ENCODE peak calls at places on chromosome 15, in eight cellular contexts. Q, U, R, F, V, C, I and H are unnamed samples.

GRCh38 chr15:74319596-74320357 is 47.7 kb downstream of the CYP11A1 start:
- DNase-seq in F (no peak), V (peak), R (no peak), U (no peak), Q (no peak), I (no peak), C (no peak), H (peak)

GRCh38 chr15:31412824-31413223 is 86.2 kb downstream of the KLF13 start:
- DNase-seq in C (no peak), I (no peak), V (no peak), F (no peak), R (no peak), U (no peak), Q (no peak), H (no peak)

GRCh38 chr15:31387483-31388118 is 61.0 kb downstream of the KLF13 start:
- DNase-seq in V (peak), I (no peak), R (no peak), Q (peak), F (no peak), U (peak), C (peak), H (peak)

GRCh38 chr15:50485389-50485788 is 61.1 kb downstream of the USP50 start:
- DNase-seq in R (no peak), F (no peak), U (no peak), C (no peak), I (no peak), Q (no peak), V (no peak), H (no peak)

GRCh38 chr15:74788716-74789151 is 6.9 kb downstream of the CSK start:
- DNase-seq in Q (peak), U (no peak), R (no peak), F (peak), V (no peak), C (peak), I (no peak), H (no peak)

GRCh38 chr15:63044645-63045437 is 2.3 kb downstream of the TPM1 start:
- DNase-seq in V (no peak), U (no peak), I (no peak), C (no peak), R (no peak), Q (no peak), F (no peak), H (no peak)

GRCh38 chr15:101013769-101014223 is 94.6 kb downstream of the LRRK1 start:
- DNase-seq in V (no peak), F (no peak), I (no peak), Q (no peak), C (no peak), U (no peak), R (no peak), H (no peak)

GRCh38 chr15:69484837-69485236 is 32.2 kb downstream of the RPLP1 start:
- DNase-seq in V (no peak), Q (no peak), C (no peak), I (no peak), U (no peak), R (no peak), F (no peak), H (no peak)

GRCh38 chr15:71121442-71121841 is 6.2 kb downstream of the THSD4 start:
- DNase-seq in I (no peak), U (no peak), V (no peak), R (no peak), C (no peak), Q (no peak), F (no peak), H (no peak)

GRCh38 chr15:68375191-68375631 is 56.8 kb downstream of the ITGA11 start:
- DNase-seq in V (no peak), U (no peak), C (no peak), I (no peak), F (no peak), Q (no peak), R (no peak), H (no peak)

GRCh38 chr15:65931221-65931620 is 61.9 kb downstream of the RAB11A start:
- DNase-seq in I (no peak), R (no peak), F (no peak), C (no peak), U (no peak), Q (no peak), V (no peak), H (no peak)

GRCh38 chr15:58442122-58442521 is 10.3 kb downstream of the LIPC start:
- DNase-seq in V (no peak), F (no peak), Q (no peak), U (no peak), C (no peak), I (no peak), R (no peak), H (no peak)

GRCh38 chr15:72835289-72835890 is 51.8 kb upstream of the ADPGK start:
- DNase-seq in C (no peak), U (no peak), Q (no peak), V (no peak), I (no peak), F (no peak), R (peak), H (no peak)

GRCh38 chr15:38672814-38673292 is 108.2 kb upstream of the RASGRP1 start:
- DNase-seq in R (no peak), I (no peak), C (no peak), V (no peak), F (no peak), U (no peak), Q (no peak), H (no peak)

GRCh38 chr15:101138086-101138660 is 113.7 kb downstream of the CHSY1 start:
- DNase-seq in C (no peak), F (no peak), I (no peak), V (no peak), R (no peak), U (no peak), Q (no peak), H (no peak)

GRCh38 chr15:73985101-73985873 is 6.8 kb downstream of the STOML1 start:
- DNase-seq in V (no peak), U (no peak), C (no peak), F (no peak), R (no peak), I (no peak), Q (no peak), H (no peak)

GRCh38 chr15:49301562-49301961 is 121.5 kb upstream of the FGF7 start:
- DNase-seq in R (no peak), C (no peak), F (no peak), I (no peak), Q (no peak), U (no peak), V (no peak), H (no peak)

GRCh38 chr15:62647195-62647865 is 395.2 kb upstream of the TPM1 start:
- DNase-seq in F (no peak), Q (no peak), C (no peak), I (peak), U (peak), V (peak), R (peak), H (no peak)

GRCh38 chr15:40639677-40640076 is 45.6 kb downstream of the KNL1 start:
- DNase-seq in C (no peak), U (no peak), V (no peak), R (no peak), F (no peak), Q (no peak), I (no peak), H (no peak)

GRCh38 chr15:92707880-92708551 is 52.4 kb upstream of the FAM174B start:
- DNase-seq in C (no peak), Q (no peak), U (no peak), I (no peak), F (no peak), V (no peak), R (no peak), H (no peak)

GRCh38 chr15:50107591-50108408 is 11.2 kb downstream of the ATP8B4 start:
- DNase-seq in V (no peak), Q (no peak), U (no peak), C (no peak), I (no peak), R (no peak), F (no peak), H (no peak)

GRCh38 chr15:31528846-31529245 is 202.2 kb downstream of the KLF13 start:
- DNase-seq in V (no peak), F (no peak), C (no peak), U (no peak), Q (no peak), R (no peak), I (no peak), H (no peak)

GRCh38 chr15:97961067-97961954 is 808 bp downstream of the ARRDC4 start:
- DNase-seq in I (no peak), V (peak), C (no peak), F (peak), U (peak), R (no peak), Q (no peak), H (no peak)

GRCh38 chr15:64530472-64530871 is 70.1 kb downstream of the ZNF609 start:
- DNase-seq in V (no peak), C (no peak), Q (no peak), F (no peak), I (no peak), U (no peak), R (no peak), H (no peak)

GRCh38 chr15:74525946-74526345 is 15.1 kb upstream of the ARID3B start:
- DNase-seq in U (no peak), C (no peak), F (no peak), I (no peak), V (no peak), Q (no peak), R (no peak), H (no peak)

GRCh38 chr15:80727196-80727595 is 32.1 kb downstream of the ABHD17C start:
- DNase-seq in F (no peak), C (no peak), I (no peak), V (no peak), Q (no peak), U (no peak), R (no peak), H (no peak)

GRCh38 chr15:90913398-90913944 is 10.4 kb downstream of the MAN2A2 start:
- DNase-seq in R (no peak), C (no peak), V (no peak), F (no peak), I (no peak), U (peak), Q (no peak), H (no peak)

GRCh38 chr15:45150997-45151396 is 21.2 kb downstream of the DUOX1 start:
- DNase-seq in C (no peak), Q (no peak), V (no peak), R (no peak), I (no peak), F (no peak), U (no peak), H (no peak)

GRCh38 chr15:31341036-31341435 is 14.4 kb downstream of the KLF13 start:
- DNase-seq in R (no peak), V (no peak), Q (no peak), C (no peak), U (no peak), I (no peak), F (no peak), H (no peak)